ENCODE peak calls at places on chromosomes 11 and 22, in seven cellular contexts. C is CD8-positive, alpha-beta memory T cell; U is lower lobe of right lung; S is A549; N is dorsolateral prefrontal cortex; J is tibial artery; A is RWPE1. V is an unnamed sample.

GRCh38 chr22:26949193-26949592 is 291.8 kb downstream of the MIAT start:
- DNase-seq in C (no peak), U (no peak), S (no peak), N (no peak), J (no peak), A (peak), V (no peak)

GRCh38 chr11:235180-235997 is 753 bp downstream of the SIRT3 start:
- DNase-seq in C (no peak), U (no peak), S (no peak), N (no peak), J (no peak), A (peak), V (no peak)

GRCh38 chr11:57647960-57648776 is 1.5 kb downstream of the YPEL4 start:
- DNase-seq in C (no peak), U (peak), S (no peak), N (peak), J (no peak), A (no peak), V (no peak)

GRCh38 chr11:27207025-27207650 is 155.9 kb downstream of the CCDC34 start:
- DNase-seq in C (no peak), U (no peak), S (no peak), N (no peak), J (no peak), A (no peak), V (no peak)

GRCh38 chr11:128565881-128566280 is 21.5 kb downstream of the ETS1 start:
- DNase-seq in C (no peak), U (no peak), S (no peak), N (no peak), J (no peak), A (no peak), V (no peak)

GRCh38 chr11:48141475-48142100 is 75.0 kb upstream of the OR4B1 start:
- DNase-seq in C (no peak), U (no peak), S (no peak), N (no peak), J (no peak), A (no peak), V (no peak)

GRCh38 chr22:27962268-27963191 is 43.5 kb upstream of the PITPNB start:
- DNase-seq in C (no peak), U (no peak), S (no peak), N (no peak), J (no peak), A (no peak), V (no peak)

GRCh38 chr11:48022445-48022844 is 42.1 kb downstream of the PTPRJ start:
- DNase-seq in C (no peak), U (no peak), S (no peak), N (no peak), J (no peak), A (no peak), V (no peak)

GRCh38 chr11:105458071-105458470 is 151.8 kb upstream of the GRIA4 start:
- DNase-seq in C (no peak), U (no peak), S (no peak), N (no peak), J (no peak), A (no peak), V (no peak)

GRCh38 chr11:67372232-67372992 is 986 bp downstream of the CLCF1 start:
- DNase-seq in C (no peak), U (peak), S (no peak), N (no peak), J (no peak), A (no peak), V (no peak)

GRCh38 chr11:67167086-67167485 is 48.0 kb downstream of the KDM2A start:
- DNase-seq in C (no peak), U (no peak), S (no peak), N (no peak), J (no peak), A (no peak), V (no peak)

GRCh38 chr22:31753005-31753633 is 700 bp upstream of the DEPDC5 start:
- DNase-seq in C (no peak), U (peak), S (no peak), N (no peak), J (peak), A (peak), V (no peak)

GRCh38 chr11:130115218-130115617 is 44.4 kb upstream of the ST14 start:
- DNase-seq in C (no peak), U (no peak), S (no peak), N (no peak), J (no peak), A (no peak), V (no peak)

GRCh38 chr22:22720201-22720723 is 75.8 kb downstream of the GGTLC2 start:
- DNase-seq in C (peak), U (no peak), S (no peak), N (no peak), J (peak), A (no peak), V (no peak)

GRCh38 chr22:35589071-35589735 is 27.9 kb downstream of the MB start:
- DNase-seq in C (no peak), U (no peak), S (peak), N (no peak), J (no peak), A (peak), V (peak)

GRCh38 chr22:29916007-29916544 is 33.1 kb downstream of the MTMR3 start:
- DNase-seq in C (no peak), U (no peak), S (no peak), N (no peak), J (no peak), A (no peak), V (no peak)

GRCh38 chr22:26170112-26170492 is 840 bp downstream of the SEZ6L start:
- DNase-seq in C (no peak), U (no peak), S (no peak), N (no peak), J (no peak), A (no peak), V (no peak)

GRCh38 chr11:111387318-111387863 is 8.3 kb upstream of the POU2AF1 start:
- DNase-seq in C (no peak), U (peak), S (no peak), N (no peak), J (no peak), A (no peak), V (no peak)

GRCh38 chr11:45856044-45856468 is 8.8 kb downstream of the CRY2 start:
- DNase-seq in C (no peak), U (no peak), S (no peak), N (no peak), J (peak), A (no peak), V (no peak)

GRCh38 chr11:60457576-60457975 is 1.9 kb downstream of the MS4A1 start:
- DNase-seq in C (no peak), U (no peak), S (no peak), N (no peak), J (no peak), A (no peak), V (no peak)

GRCh38 chr11:61092280-61092766 is 10.0 kb upstream of the CD5 start:
- DNase-seq in C (no peak), U (no peak), S (no peak), N (no peak), J (no peak), A (no peak), V (no peak)

GRCh38 chr22:26610072-26610958 is 7.5 kb downstream of the CRYBB1 start:
- DNase-seq in C (no peak), U (no peak), S (no peak), N (peak), J (peak), A (peak), V (no peak)

GRCh38 chr11:12765428-12765827 is 91.2 kb downstream of the TEAD1 start:
- DNase-seq in C (no peak), U (no peak), S (no peak), N (peak), J (no peak), A (no peak), V (no peak)

GRCh38 chr11:112042161-112042960 is 17.2 kb downstream of the DLAT start:
- DNase-seq in C (no peak), U (no peak), S (no peak), N (no peak), J (no peak), A (peak), V (no peak)

GRCh38 chr11:44426958-44427357 is 117.0 kb upstream of the ALX4 start:
- DNase-seq in C (no peak), U (no peak), S (no peak), N (no peak), J (no peak), A (no peak), V (no peak)

GRCh38 chr11:2775626-2776350 is 76.0 kb upstream of the KCNQ1OT1 start:
- DNase-seq in C (no peak), U (peak), S (no peak), N (no peak), J (peak), A (no peak), V (no peak)

GRCh38 chr22:49724030-49724892 is 103.4 kb downstream of the BRD1 start:
- DNase-seq in C (no peak), U (no peak), S (no peak), N (no peak), J (peak), A (no peak), V (no peak)

GRCh38 chr11:109939176-109939810 is 153.9 kb upstream of the ZC3H12C start:
- DNase-seq in C (no peak), U (no peak), S (peak), N (no peak), J (no peak), A (peak), V (peak)

GRCh38 chr22:24695958-24696511 is 78.5 kb downstream of the PIWIL3 start:
- DNase-seq in C (no peak), U (peak), S (no peak), N (no peak), J (no peak), A (no peak), V (no peak)

GRCh38 chr11:35106595-35106994 is 32.4 kb upstream of the CD44 start:
- DNase-seq in C (no peak), U (no peak), S (no peak), N (no peak), J (no peak), A (no peak), V (no peak)

GRCh38 chr11:31442086-31442485 is 67.3 kb downstream of the IMMP1L start:
- DNase-seq in C (no peak), U (no peak), S (no peak), N (no peak), J (no peak), A (no peak), V (no peak)

GRCh38 chr22:42833104-42833503 is 24.0 kb downstream of the ARFGAP3 start:
- DNase-seq in C (no peak), U (no peak), S (no peak), N (no peak), J (no peak), A (no peak), V (no peak)
- H3K27ac ChIP-seq in C (no peak), U (no peak), S (no peak), N (no peak), J (no peak), A (no peak), V (no peak)

GRCh38 chr11:8839306-8839956 is 71.6 kb upstream of the AKIP1 start:
- DNase-seq in C (no peak), U (no peak), S (no peak), N (no peak), J (no peak), A (no peak), V (no peak)

GRCh38 chr11:8834379-8834778 is 76.6 kb upstream of the AKIP1 start:
- DNase-seq in C (no peak), U (no peak), S (no peak), N (no peak), J (no peak), A (no peak), V (no peak)

GRCh38 chr11:8841899-8842298 is 69.1 kb upstream of the AKIP1 start:
- DNase-seq in C (no peak), U (no peak), S (no peak), N (no peak), J (no peak), A (no peak), V (no peak)

GRCh38 chr11:8838248-8838647 is 72.7 kb upstream of the AKIP1 start:
- DNase-seq in C (no peak), U (no peak), S (no peak), N (no peak), J (no peak), A (no peak), V (no peak)

DNA sequence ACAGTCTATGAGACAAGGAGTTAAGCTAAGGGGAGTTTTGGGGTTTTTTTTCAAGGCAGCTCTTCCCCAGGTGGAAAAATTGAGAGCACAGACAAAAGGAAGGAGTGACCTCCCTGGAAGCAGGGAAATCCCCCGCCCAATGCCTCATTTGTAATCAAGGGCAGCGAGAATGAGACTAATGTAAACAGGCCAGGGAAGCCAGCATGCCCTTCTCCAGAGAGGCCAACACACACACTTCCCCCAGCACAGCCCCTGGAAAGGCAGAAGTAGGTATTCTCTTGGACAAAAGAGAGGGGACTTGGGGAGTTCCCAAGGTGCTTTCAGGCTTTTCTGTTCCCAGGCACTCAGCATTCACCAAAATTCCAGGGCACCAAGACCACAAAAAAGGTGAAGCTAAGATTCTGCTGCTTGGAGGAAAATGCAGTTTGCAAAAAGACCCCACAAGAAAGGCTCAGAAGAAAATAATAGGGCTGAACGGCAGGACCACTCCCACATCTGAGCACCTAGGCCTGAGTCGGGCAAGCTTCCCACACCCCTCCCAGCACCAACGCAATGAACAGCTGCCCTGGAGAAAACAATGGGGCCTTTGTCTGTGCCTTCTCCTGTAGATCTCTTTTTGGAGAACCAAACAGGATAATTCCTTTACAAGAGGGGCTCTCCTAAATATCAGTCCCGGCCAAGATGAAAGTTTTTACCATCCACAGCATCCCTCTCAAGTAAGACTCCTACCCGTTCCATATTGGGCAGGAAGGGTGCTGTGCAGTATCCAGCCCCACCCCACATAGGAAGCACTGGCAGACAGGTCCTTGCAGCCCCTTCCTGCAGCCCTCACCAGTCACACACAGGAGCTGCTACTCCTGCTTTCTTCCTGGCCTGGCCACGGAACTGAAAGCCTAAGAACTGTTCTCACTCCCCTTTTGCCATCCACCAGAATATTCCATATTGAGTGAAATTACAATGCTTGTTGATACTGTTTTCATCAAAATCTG is 70.7 kb upstream of the AKIP1 start:
- DNase-seq in C (no peak), U (no peak), S (no peak), N (no peak), J (no peak), A (no peak), V (no peak)
- H3K27ac ChIP-seq in C (no peak), U (peak), S (no peak), N (no peak), J (no peak), A (no peak), V (no peak)

DNA sequence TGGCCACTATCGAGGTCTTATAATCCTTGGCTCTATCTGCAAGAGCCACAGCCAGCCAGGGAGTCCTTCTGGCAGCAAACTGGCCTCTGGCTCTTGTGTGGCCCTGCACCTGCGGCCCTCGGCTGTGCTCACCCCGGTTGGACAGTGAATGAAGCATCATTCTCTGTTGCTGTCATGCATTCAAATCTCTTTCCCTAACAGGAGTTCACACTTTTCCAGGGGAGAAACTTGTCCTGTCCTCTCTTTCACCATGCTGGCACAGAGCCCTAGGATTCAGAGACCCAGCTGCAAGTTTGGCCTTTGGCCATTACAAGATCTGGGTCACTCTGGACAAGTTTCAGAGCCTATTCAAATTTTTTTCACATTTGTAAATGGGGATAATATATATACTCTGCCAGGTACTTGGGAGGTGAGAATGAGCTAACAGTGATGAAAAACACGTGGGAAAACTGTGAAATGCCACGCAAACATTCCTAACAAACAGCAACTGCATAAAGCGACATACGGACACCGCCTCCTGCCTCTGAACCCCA is 34.2 kb downstream of the TMEM184B start:
- DNase-seq in C (no peak), U (no peak), S (no peak), N (no peak), J (no peak), A (no peak), V (no peak)
- H3K27ac ChIP-seq in C (no peak), U (peak), S (peak), N (peak), J (peak), A (peak), V (peak)

GRCh38 chr11:102447941-102448868 is 4.4 kb downstream of the TMEM123 start:
- DNase-seq in C (no peak), U (no peak), S (no peak), N (no peak), J (no peak), A (no peak), V (no peak)
- H3K27ac ChIP-seq in C (no peak), U (peak), S (no peak), N (peak), J (no peak), A (no peak), V (no peak)

DNA sequence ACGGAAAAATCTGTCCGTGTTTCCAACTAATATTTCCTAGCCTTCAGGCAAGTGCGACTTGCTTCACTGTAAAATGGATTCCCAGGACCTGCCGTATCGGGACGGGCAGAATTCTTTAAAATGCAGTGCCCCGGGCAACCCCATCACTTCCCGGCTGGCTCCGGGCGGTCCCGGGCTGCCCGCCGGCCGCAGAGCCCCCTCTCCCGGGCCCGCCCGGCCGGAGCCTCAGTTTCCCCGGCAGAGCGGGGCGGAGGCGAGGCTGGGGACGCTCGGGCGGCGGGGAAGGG is 84.1 kb upstream of the WNT7B start:
- DNase-seq in C (no peak), U (no peak), S (no peak), N (no peak), J (no peak), A (no peak), V (no peak)
- H3K27ac ChIP-seq in C (no peak), U (peak), S (no peak), N (peak), J (peak), A (peak), V (no peak)

GRCh38 chr11:1570531-1570895 is 1.6 kb downstream of the DUSP8 start:
- DNase-seq in C (no peak), U (no peak), S (no peak), N (no peak), J (no peak), A (no peak), V (no peak)

GRCh38 chr11:1573077-1573846 is 1.2 kb upstream of the DUSP8 start:
- DNase-seq in C (peak), U (no peak), S (no peak), N (peak), J (no peak), A (no peak), V (no peak)

GRCh38 chr11:1572200-1573076 is at the start of gene DUSP8:
- DNase-seq in C (peak), U (peak), S (peak), N (peak), J (peak), A (peak), V (no peak)

GRCh38 chr11:1570896-1571759 is 943 bp downstream of the DUSP8 start:
- DNase-seq in C (no peak), U (no peak), S (no peak), N (peak), J (no peak), A (no peak), V (no peak)

DNA sequence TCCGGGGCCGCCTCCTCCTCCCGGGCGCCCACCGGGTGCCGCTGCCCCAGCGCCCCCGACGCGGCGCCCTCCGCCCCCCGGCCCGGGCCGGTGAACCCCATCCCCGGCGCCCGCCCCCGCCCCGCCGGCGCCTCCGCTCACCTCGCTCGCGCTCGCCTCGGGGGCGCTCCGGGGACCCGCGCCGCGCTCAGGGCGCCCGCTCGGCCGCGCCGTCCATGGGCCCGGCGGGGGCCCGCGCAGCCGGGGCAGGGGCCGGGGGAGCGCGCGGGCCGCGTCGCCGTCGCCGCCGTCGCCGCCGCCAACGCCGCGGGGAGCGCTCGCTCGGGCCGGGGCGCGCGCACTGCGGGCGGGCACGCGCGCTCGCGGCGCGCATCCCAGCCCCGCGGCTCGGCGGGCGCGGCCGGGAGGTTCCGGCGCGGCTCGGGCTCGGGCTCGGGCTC is 291 bp downstream of the DUSP8 start:
- DNase-seq in C (no peak), U (no peak), S (no peak), N (no peak), J (no peak), A (no peak), V (no peak)
- H3K27ac ChIP-seq in C (peak), U (peak), S (peak), N (peak), J (peak), A (no peak), V (no peak)